ENCODE peak calls at places on chromosomes 11 and 22, in eight cellular contexts. L is astrocyte, K is cardiac muscle cell, P is lung, X is body of pancreas, R is K562, W is GM06990, E is GM23338. C is an unnamed sample.
A peak's percentile ranks its signal among the peaks of the same experiment; 100 is the strongest.

GRCh38 chr22:29109853-29110252 is 37.0 kb downstream of the KREMEN1 start:
- DNase-seq in L (no peak), K (no peak), P (no peak), X (no peak), R (no peak), W (no peak), E (no peak), C (no peak)

GRCh38 chr11:31026315-31026714 is 343.2 kb downstream of the DCDC1 start:
- DNase-seq in L (no peak), K (no peak), P (no peak), X (no peak), R (no peak), W (no peak), E (no peak), C (no peak)

GRCh38 chr11:66242085-66242765 is 26.2 kb upstream of the RAB1B start:
- DNase-seq in L (no peak), K (no peak), P (no peak), X (peak; percentile 62), R (no peak), W (no peak), E (no peak), C (no peak)

GRCh38 chr11:134361241-134361640 is 29.5 kb downstream of the GLB1L2 start:
- DNase-seq in L (no peak), K (no peak), P (no peak), X (no peak), R (no peak), W (no peak), E (no peak), C (peak; percentile 53)

GRCh38 chr22:38973289-38974169 is 8.6 kb upstream of the APOBEC3B start:
- DNase-seq in L (peak; percentile 6), K (peak; percentile 69), P (peak; percentile 43), X (no peak), R (peak; percentile 47), W (no peak), E (peak; percentile 88), C (no peak)

GRCh38 chr22:35589071-35589735 is 27.9 kb downstream of the MB start:
- DNase-seq in L (peak; percentile 70), K (no peak), P (peak; percentile 39), X (no peak), R (no peak), W (no peak), E (no peak), C (peak; percentile 80)

GRCh38 chr11:113584371-113584770 is 109.2 kb upstream of the DRD2 start:
- DNase-seq in L (no peak), K (no peak), P (no peak), X (no peak), R (no peak), W (no peak), E (no peak), C (no peak)

GRCh38 chr22:20787746-20788626 is 14.1 kb downstream of the SERPIND1 start:
- DNase-seq in L (no peak), K (peak; percentile 27), P (no peak), X (no peak), R (no peak), W (no peak), E (no peak), C (no peak)

GRCh38 chr11:122727101-122727929 is 71.8 kb downstream of the UBASH3B start:
- DNase-seq in L (no peak), K (no peak), P (no peak), X (no peak), R (no peak), W (no peak), E (no peak), C (no peak)

GRCh38 chr11:59706518-59707285 is 6.9 kb downstream of the OR10V1 start:
- DNase-seq in L (peak; percentile 88), K (no peak), P (no peak), X (peak; percentile 7), R (peak; percentile 52), W (no peak), E (no peak), C (no peak)

GRCh38 chr11:69062169-69062855 is 13.6 kb downstream of the TPCN2 start:
- DNase-seq in L (no peak), K (no peak), P (no peak), X (no peak), R (no peak), W (no peak), E (no peak), C (no peak)

GRCh38 chr11:62593434-62594044 is 2.2 kb upstream of the TUT1 start:
- DNase-seq in L (peak; percentile 53), K (peak; percentile 81), P (peak; percentile 78), X (peak; percentile 86), R (peak; percentile 49), W (peak; percentile 45), E (peak; percentile 93), C (peak; percentile 90)

GRCh38 chr11:3044004-3044403 is 13.2 kb downstream of the CARS1 start:
- DNase-seq in L (peak; percentile 30), K (no peak), P (no peak), X (no peak), R (no peak), W (no peak), E (no peak), C (no peak)

GRCh38 chr11:61688368-61689163 is 8.4 kb downstream of the DAGLA start:
- DNase-seq in L (peak; percentile 33), K (no peak), P (peak; percentile 54), X (peak; percentile 90), R (no peak), W (no peak), E (no peak), C (peak; percentile 91)

GRCh38 chr22:49017769-49018330 is 809.8 kb downstream of the BRD1 start:
- DNase-seq in L (no peak), K (no peak), P (no peak), X (no peak), R (no peak), W (no peak), E (no peak), C (peak; percentile 29)

GRCh38 chr11:6402061-6402470 is 11.8 kb downstream of the SMPD1 start:
- DNase-seq in L (no peak), K (no peak), P (no peak), X (no peak), R (no peak), W (no peak), E (no peak), C (no peak)

GRCh38 chr11:93031386-93031785 is 61.9 kb downstream of the MTNR1B start:
- DNase-seq in L (peak; percentile 92), K (no peak), P (no peak), X (no peak), R (no peak), W (no peak), E (peak; percentile 61), C (no peak)

GRCh38 chr11:34548278-34548677 is 34.7 kb upstream of the ELF5 start:
- DNase-seq in L (no peak), K (no peak), P (peak; percentile 33), X (no peak), R (no peak), W (no peak), E (no peak), C (no peak)

GRCh38 chr11:124983674-124984511 is 29.9 kb downstream of the CCDC15 start:
- DNase-seq in L (no peak), K (no peak), P (no peak), X (no peak), R (no peak), W (no peak), E (no peak), C (no peak)

GRCh38 chr22:49963647-49964026 is 3.1 kb downstream of the PIM3 start:
- DNase-seq in L (no peak), K (no peak), P (peak; percentile 32), X (peak; percentile 49), R (no peak), W (no peak), E (no peak), C (peak; percentile 64)

GRCh38 chr22:45968751-45969413 is 8.1 kb downstream of the WNT7B start:
- DNase-seq in L (peak; percentile 95), K (no peak), P (no peak), X (no peak), R (no peak), W (no peak), E (no peak), C (no peak)

GRCh38 chr22:42974223-42974622 is 40.7 kb downstream of the PACSIN2 start:
- DNase-seq in L (no peak), K (no peak), P (no peak), X (no peak), R (no peak), W (no peak), E (no peak), C (no peak)

GRCh38 chr11:112249871-112250590 is 10.6 kb downstream of the PLET1 start:
- DNase-seq in L (peak; percentile 65), K (no peak), P (no peak), X (no peak), R (no peak), W (no peak), E (no peak), C (no peak)

GRCh38 chr22:36898690-36899089 is 14.7 kb upstream of the CSF2RB start:
- DNase-seq in L (no peak), K (no peak), P (no peak), X (no peak), R (no peak), W (no peak), E (no peak), C (no peak)

GRCh38 chr11:120197977-120198376 is 12.9 kb upstream of the OAF start:
- DNase-seq in L (no peak), K (no peak), P (no peak), X (no peak), R (no peak), W (no peak), E (peak; percentile 46), C (no peak)
- H3K27me3 ChIP-seq in L (peaks cover 7% of the 10 kb centered on the region), K (peaks cover 35% of the 10 kb centered on the region), P (no peaks in the 10 kb centered on the region), X (no peaks in the 10 kb centered on the region), R (peaks cover 59% of the 10 kb centered on the region), W (peaks cover 1% of the 10 kb centered on the region), E (peaks cover 66% of the 10 kb centered on the region), C (peaks cover 5% of the 10 kb centered on the region)

GRCh38 chr11:126265801-126266200 is 2.9 kb downstream of the SRPRA start:
- DNase-seq in L (no peak), K (no peak), P (no peak), X (no peak), R (no peak), W (no peak), E (no peak), C (no peak)
- TF ChIP-seq CTCF in L (no peak), K (no peak), P (no peak), X (no peak), R (no peak), W (no peak), E (no peak), C (no peak)

GRCh38 chr11:105466582-105467228 is 143.2 kb upstream of the GRIA4 start:
- DNase-seq in L (peak; percentile 58), K (no peak), P (no peak), X (no peak), R (no peak), W (no peak), E (no peak), C (no peak)
- H3K27me3 ChIP-seq in L (no peaks in the 10 kb centered on the region), K (no peaks in the 10 kb centered on the region), P (no peaks in the 10 kb centered on the region), X (no peaks in the 10 kb centered on the region), R (no peaks in the 10 kb centered on the region), W (no peaks in the 10 kb centered on the region), E (no peaks in the 10 kb centered on the region), C (no peaks in the 10 kb centered on the region)

DNA sequence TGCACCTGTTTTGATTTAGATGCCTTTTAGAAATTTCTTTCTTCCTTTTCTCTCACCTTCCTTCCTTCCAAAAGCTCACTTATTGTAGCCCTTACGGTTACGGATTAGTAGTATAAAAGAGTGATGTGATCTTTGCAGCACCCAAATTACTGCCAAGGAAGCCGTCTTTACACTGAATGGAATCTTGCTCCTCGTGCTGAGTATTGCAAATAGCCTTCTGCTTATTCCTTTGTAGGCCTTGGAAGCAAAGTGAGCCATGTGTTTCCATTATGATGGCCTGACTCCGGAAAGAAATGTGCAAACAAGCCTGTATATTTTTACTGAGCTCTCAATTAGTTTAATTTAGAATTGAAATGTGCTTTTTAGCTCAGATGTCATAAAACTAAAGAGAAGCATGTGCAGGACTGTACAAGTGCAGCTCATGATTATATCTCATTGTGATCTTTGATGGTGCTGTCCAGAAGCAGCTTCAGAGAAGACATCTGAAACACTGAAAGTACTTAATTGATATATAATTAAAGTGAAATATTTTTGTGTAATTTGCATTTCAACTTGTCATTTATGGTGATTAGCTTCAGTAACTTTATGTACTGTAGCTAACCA is 129.2 kb downstream of the GRIA4 start:
- DNase-seq in L (no peak), K (no peak), P (no peak), X (no peak), R (no peak), W (no peak), E (no peak), C (no peak)
- TF ChIP-seq CTCF in L (no peak), K (no peak), P (no peak), X (no peak), R (no peak), W (no peak), E (no peak), C (no peak)

C was measured in sigmoid colon.